ENCODE peak calls at places on chromosomes 1 and 21, in five cellular contexts. R, O, T, E and P are unnamed samples.

GRCh38 chr1:109926662-109927300 is 16.1 kb downstream of the CSF1 start:
- DNase-seq in O (no peak), R (no peak), T (no peak), E (peak), P (peak)

GRCh38 chr1:26288311-26288941 is 8.5 kb downstream of the SH3BGRL3 start:
- DNase-seq in E (peak), O (no peak), T (no peak), R (no peak), P (no peak)

GRCh38 chr1:182404764-182405163 is 4.3 kb upstream of the TEDDM1 start:
- DNase-seq in O (no peak), R (no peak), T (no peak), E (no peak), P (no peak)

GRCh38 chr1:83942914-83943313 is 56.0 kb downstream of the TTLL7 start:
- DNase-seq in R (no peak), O (no peak), T (no peak), E (no peak), P (peak)

GRCh38 chr1:223742861-223743517 is 30.6 kb downstream of the CAPN2 start:
- DNase-seq in R (no peak), E (peak), T (no peak), O (no peak), P (no peak)

GRCh38 chr1:23140940-23141596 is 27.6 kb downstream of the LUZP1 start:
- DNase-seq in R (no peak), E (no peak), T (no peak), O (no peak), P (no peak)

GRCh38 chr1:185731446-185731845 is 2.7 kb upstream of the HMCN1 start:
- DNase-seq in R (no peak), O (no peak), T (no peak), E (no peak), P (no peak)

GRCh38 chr1:119868176-119868575 is 28.1 kb downstream of the ADAM30 start:
- DNase-seq in E (no peak), T (no peak), R (no peak), O (no peak), P (no peak)

GRCh38 chr1:39183503-39184353 is 20.8 kb upstream of the MACF1 start:
- DNase-seq in O (peak), R (no peak), E (peak), T (peak), P (peak)

GRCh38 chr1:54158071-54158470 is 5.3 kb upstream of the CDCP2 start:
- DNase-seq in T (peak), E (no peak), R (no peak), O (no peak), P (peak)

GRCh38 chr21:41130883-41131282 is 37.1 kb upstream of the BACE2 start:
- DNase-seq in E (no peak), O (no peak), R (no peak), T (no peak), P (no peak)

GRCh38 chr1:6984996-6985395 is 199.7 kb downstream of the CAMTA1 start:
- DNase-seq in O (no peak), R (no peak), T (no peak), E (no peak), P (no peak)

GRCh38 chr1:62725255-62725654 is 37.1 kb upstream of the DOCK7 start:
- DNase-seq in T (no peak), E (peak), R (no peak), O (no peak), P (peak)

GRCh38 chr1:79811173-79811572 is 804.6 kb upstream of the ADGRL4 start:
- DNase-seq in T (no peak), O (no peak), E (peak), R (no peak), P (no peak)

GRCh38 chr1:36950588-36950987 is 83.7 kb downstream of the GRIK3 start:
- DNase-seq in E (no peak), R (no peak), T (no peak), O (no peak), P (no peak)

GRCh38 chr1:35885961-35886558 is 3.1 kb downstream of the AGO1 start:
- DNase-seq in R (no peak), O (no peak), T (no peak), E (no peak), P (no peak)

GRCh38 chr21:36185498-36185897 is 28.9 kb downstream of the DOP1B start:
- DNase-seq in T (no peak), E (no peak), R (no peak), O (no peak), P (no peak)

GRCh38 chr1:101410048-101410878 is 173.4 kb downstream of the S1PR1 start:
- DNase-seq in O (no peak), T (no peak), R (no peak), E (no peak), P (no peak)

GRCh38 chr21:36429672-36430546 is 44.7 kb downstream of the CHAF1B start:
- DNase-seq in O (peak), R (peak), T (peak), E (peak), P (peak)

GRCh38 chr1:28392027-28392652 is 22.6 kb downstream of the PHACTR4 start:
- DNase-seq in T (peak), O (no peak), E (peak), R (no peak), P (peak)

GRCh38 chr1:224106568-224107281 is 7.2 kb upstream of the FBXO28 start:
- DNase-seq in O (peak), T (peak), R (no peak), E (peak), P (peak)

GRCh38 chr21:42544544-42544943 is 30.9 kb downstream of the SLC37A1 start:
- DNase-seq in T (no peak), R (no peak), O (no peak), E (no peak), P (no peak)

GRCh38 chr1:38183094-38183493 is 136.5 kb upstream of the POU3F1 start:
- DNase-seq in R (no peak), O (no peak), E (no peak), T (no peak), P (no peak)

GRCh38 chr1:198741744-198742143 is 102.9 kb downstream of the PTPRC start:
- DNase-seq in O (no peak), E (peak), R (no peak), T (no peak), P (no peak)

GRCh38 chr1:214977133-214977532 is 105.4 kb upstream of the KCNK2 start:
- DNase-seq in T (no peak), E (no peak), R (no peak), O (no peak), P (no peak)

GRCh38 chr1:9482816-9483572 is 56.3 kb upstream of the SLC25A33 start:
- DNase-seq in R (no peak), E (no peak), T (no peak), O (no peak), P (no peak)

GRCh38 chr1:66168467-66168887 is 365.5 kb upstream of the SGIP1 start:
- DNase-seq in R (no peak), T (no peak), E (peak), O (no peak), P (peak)

GRCh38 chr1:21106709-21107108 is 70.0 kb downstream of the EIF4G3 start:
- DNase-seq in T (no peak), R (no peak), E (no peak), O (no peak), P (no peak)

GRCh38 chr1:232628335-232629214 is 1.4 kb downstream of the SIPA1L2 start:
- DNase-seq in E (peak), T (no peak), R (no peak), O (peak), P (peak)

GRCh38 chr1:182614796-182615451 is 10.7 kb upstream of the RGS16 start:
- DNase-seq in T (peak), R (peak), E (peak), O (no peak), P (peak)

GRCh38 chr1:246711548-246712003 is 12.6 kb upstream of the SCCPDH start:
- DNase-seq in E (no peak), T (no peak), O (no peak), R (no peak), P (no peak)

GRCh38 chr1:41768538-41768937 is 150.2 kb downstream of the HIVEP3 start:
- DNase-seq in O (no peak), R (no peak), T (no peak), E (no peak), P (no peak)

GRCh38 chr1:68049941-68050878 is at the start of gene DIRAS3:
- DNase-seq in T (no peak), O (no peak), E (peak), R (no peak), P (no peak)

GRCh38 chr21:43974791-43975468 is 37.2 kb upstream of the TRAPPC10 start:
- DNase-seq in E (no peak), T (no peak), R (no peak), O (no peak), P (no peak)